ENCODE peak calls at places on chromosomes 16 and 17, in eight cellular contexts. G, H, E, T, B, Q, A and O are unnamed samples.

GRCh38 chr17:64732336-64733006 is 70.4 kb upstream of the SMURF2 start:
- DNase-seq in A (no peak), T (peak; percentile 67), E (no peak), Q (no peak), B (peak; percentile 93), G (peak; percentile 49), H (peak; percentile 36), O (no peak)

GRCh38 chr16:69890114-69890890 is 60.8 kb upstream of the CLEC18A start:
- DNase-seq in T (no peak), E (peak; percentile 46), Q (peak; percentile 22), G (peak; percentile 56), A (peak; percentile 80), H (peak; percentile 30), B (peak; percentile 33), O (peak; percentile 50)

GRCh38 chr17:70357196-70357595 is 187.9 kb downstream of the KCNJ2 start:
- DNase-seq in E (no peak), T (no peak), H (no peak), Q (no peak), B (no peak), G (no peak), A (no peak), O (no peak)

GRCh38 chr16:54080524-54081008 is 206.0 kb downstream of the IRX3 start:
- DNase-seq in H (no peak), Q (peak; percentile 61), G (no peak), B (peak; percentile 58), T (peak; percentile 93), A (no peak), E (no peak), O (no peak)

GRCh38 chr17:65794572-65794971 is 233.1 kb upstream of the AXIN2 start:
- DNase-seq in A (no peak), E (no peak), T (peak; percentile 63), G (no peak), H (no peak), B (no peak), Q (no peak), O (no peak)

GRCh38 chr17:44759096-44759915 is 518 bp downstream of the ADAM11 start:
- DNase-seq in B (no peak), Q (no peak), E (no peak), H (no peak), T (no peak), A (no peak), G (no peak), O (no peak)

GRCh38 chr16:14041164-14041563 is 30.0 kb upstream of the MRTFB start:
- DNase-seq in H (no peak), B (no peak), T (no peak), Q (no peak), A (no peak), G (no peak), E (no peak), O (no peak)

GRCh38 chr16:9370071-9370491 is 278.6 kb downstream of the HAPSTR1 start:
- DNase-seq in Q (no peak), T (no peak), A (no peak), G (no peak), H (no peak), E (no peak), B (no peak), O (no peak)

GRCh38 chr17:17515921-17516295 is 19.7 kb upstream of the RASD1 start:
- DNase-seq in A (no peak), H (no peak), T (no peak), G (no peak), E (no peak), Q (no peak), B (no peak), O (no peak)
- H3K4me1 ChIP-seq in A (no peaks in the 10 kb centered on the region), H (no peaks in the 10 kb centered on the region), T (peaks cover 12% of the 10 kb centered on the region), G (peaks cover 36% of the 10 kb centered on the region), E (no peaks in the 10 kb centered on the region), Q (no peaks in the 10 kb centered on the region), B (no peaks in the 10 kb centered on the region), O (no peaks in the 10 kb centered on the region)

DNA sequence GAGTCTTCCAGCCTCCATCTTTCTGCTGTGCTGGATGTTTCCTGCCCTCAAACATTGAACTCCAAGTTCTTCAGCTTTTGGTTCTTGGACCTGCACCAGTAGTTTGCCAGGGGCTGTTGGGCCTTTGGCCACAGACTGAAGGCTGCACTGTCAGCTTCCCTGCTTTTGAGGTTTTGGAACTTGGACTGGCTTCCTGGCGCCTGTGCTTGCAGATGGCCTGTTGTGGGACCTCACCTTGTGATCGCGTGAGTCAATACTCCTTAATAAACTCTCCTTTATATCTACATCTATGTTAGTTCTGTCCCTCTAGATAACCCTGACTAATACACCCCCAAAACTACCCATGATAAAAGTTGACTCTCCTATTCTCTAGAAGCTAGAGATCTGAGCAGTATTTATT is 7.6 kb upstream of the CD300A start:
- DNase-seq in G (no peak), H (no peak), B (no peak), E (no peak), A (no peak), T (no peak), Q (no peak), O (no peak)
- TF ChIP-seq CTCF in G (no peak), H (no peak), B (no peak), E (no peak), A (no peak), T (no peak), Q (no peak), O (no peak)

DNA sequence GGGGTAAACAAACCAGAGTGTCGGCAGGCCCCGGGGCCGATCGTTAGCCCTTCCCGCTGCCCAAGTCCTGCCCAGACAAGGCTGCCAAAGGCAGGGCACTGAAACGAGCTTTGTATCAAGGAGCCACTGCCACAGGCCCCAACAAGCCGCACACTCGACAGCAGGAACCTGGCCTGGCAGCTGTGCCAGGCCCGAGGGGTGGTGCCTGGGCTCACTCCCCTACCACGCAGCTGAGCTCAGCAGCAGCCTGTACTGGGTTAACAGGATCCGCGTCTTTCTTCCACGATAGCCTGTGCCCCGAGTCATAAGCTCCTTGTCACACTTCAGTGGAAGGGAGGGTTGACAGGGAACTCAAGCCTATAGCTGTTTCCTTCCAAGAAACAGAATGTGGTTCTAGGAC is 87.9 kb downstream of the ABR start:
- DNase-seq in Q (no peak), A (no peak), E (no peak), H (no peak), T (no peak), B (peak; percentile 25), G (no peak), O (no peak)
- TF ChIP-seq POLR2A in Q (no peak), A (no peak), E (no peak), H (no peak), T (no peak), B (no peak), G (no peak), O (no peak)

GRCh38 chr17:21036361-21036881 is 6.4 kb downstream of the USP22 start:
- DNase-seq in E (no peak), G (no peak), A (no peak), B (no peak), H (no peak), T (no peak), Q (no peak), O (peak; percentile 14)
- H3K4me1 ChIP-seq in E (peaks cover 19% of the 10 kb centered on the region), G (peaks cover 96% of the 10 kb centered on the region), A (peaks cover 99% of the 10 kb centered on the region), B (peaks cover 49% of the 10 kb centered on the region), H (peaks cover 40% of the 10 kb centered on the region), T (peaks cover 82% of the 10 kb centered on the region), Q (peaks cover 90% of the 10 kb centered on the region), O (peaks cover 22% of the 10 kb centered on the region)

DNA sequence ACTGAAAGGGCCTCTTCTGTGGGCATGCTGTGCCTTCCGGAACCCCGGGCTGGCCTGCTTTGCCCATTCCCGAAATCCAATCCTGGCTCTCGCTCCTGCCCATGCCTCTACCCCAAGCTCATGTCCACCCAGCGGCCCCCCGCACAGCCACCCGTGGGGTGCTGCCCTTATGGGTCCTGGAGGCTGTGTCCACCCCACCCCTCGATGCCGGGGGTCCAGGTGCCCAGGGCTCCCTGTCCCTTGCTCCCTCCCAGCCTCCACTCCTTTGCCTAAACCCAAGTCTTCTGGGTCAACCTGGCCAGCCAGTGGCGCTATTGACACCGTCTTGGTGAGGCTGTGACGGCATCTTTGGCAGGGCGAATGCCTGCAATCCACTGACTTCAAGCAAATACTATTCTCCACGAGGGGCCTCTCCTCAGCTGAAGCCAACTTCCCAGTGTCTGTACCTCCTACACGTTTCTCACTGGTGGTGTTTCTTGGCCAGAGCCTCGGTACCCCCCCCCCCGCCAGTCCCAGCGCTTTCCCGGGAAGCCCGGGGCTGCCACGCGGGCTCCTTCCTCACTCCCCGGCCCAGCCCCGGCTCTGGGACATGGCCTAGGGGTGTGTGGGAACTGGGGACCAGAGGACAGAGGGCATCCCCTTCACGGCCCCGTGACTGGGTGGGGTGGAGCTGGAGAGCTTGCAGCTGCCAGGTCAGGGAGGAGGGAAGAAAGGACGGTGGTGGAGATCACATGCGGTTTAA is 12.2 kb upstream of the DUS1L start:
- DNase-seq in T (no peak), A (no peak), Q (no peak), G (peak; percentile 55), H (peak; percentile 62), B (no peak), E (peak; percentile 76), O (no peak)
- TF ChIP-seq CTCF in T (no peak), A (no peak), Q (no peak), G (no peak), H (no peak), B (no peak), E (no peak), O (no peak)

DNA sequence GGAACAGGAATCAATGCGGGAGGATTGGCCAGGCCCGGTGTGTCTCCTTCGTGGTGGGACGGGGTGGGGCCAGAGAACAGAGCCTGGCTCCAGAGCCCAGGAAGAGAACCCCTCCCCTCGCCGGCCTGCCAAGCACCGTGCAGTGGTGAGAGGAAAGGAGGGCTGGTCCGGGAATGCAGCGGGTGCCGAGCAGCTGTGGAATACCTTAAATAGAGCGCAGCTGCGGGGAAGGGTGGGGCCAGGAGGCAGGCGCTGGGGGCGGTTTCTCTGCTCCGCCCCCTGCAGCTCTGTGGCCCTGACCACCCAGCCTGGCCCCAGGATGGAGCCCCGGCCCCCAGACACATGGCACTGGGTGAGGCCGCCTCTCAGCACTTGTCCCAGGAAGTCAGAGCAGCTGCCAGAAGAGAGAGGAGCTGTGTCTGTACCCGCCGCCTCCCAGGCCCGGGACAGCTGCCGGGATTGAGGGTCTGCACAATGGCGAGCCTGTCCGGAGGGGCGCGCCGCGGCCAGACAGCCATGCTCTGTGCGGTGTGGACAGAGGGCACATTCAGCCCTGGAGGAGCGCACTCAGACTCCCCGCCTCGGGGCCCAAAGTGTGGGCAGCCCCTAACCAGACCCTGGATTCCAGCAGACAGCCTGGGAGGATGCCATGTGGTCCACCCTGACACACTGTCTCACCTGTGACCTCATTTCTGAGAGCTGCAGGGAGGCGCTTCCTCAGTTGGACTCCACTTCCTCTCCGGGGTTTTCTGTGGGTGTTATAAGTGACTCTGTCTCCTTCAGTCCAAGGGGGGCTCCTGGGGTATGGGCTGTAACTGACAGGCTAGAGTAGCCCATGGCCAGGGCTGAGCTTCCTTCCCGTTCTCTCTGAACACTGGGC is 268.8 kb downstream of the SEC14L1 start:
- DNase-seq in E (peak; percentile 87), B (peak; percentile 59), A (peak; percentile 97), G (no peak), H (peak; percentile 74), Q (peak; percentile 80), T (no peak), O (peak; percentile 53)
- TF ChIP-seq POLR2A in E (peak; percentile 35), B (no peak), A (peak; percentile 26), G (no peak), H (no peak), Q (no peak), T (no peak), O (no peak)